ENCODE peak calls at places on chromosomes 11 and 22, in eight cellular contexts. One of them, this sample, is unnamed.
A peak's percentile ranks its signal among the peaks of the same experiment; 100 is the strongest.

GRCh38 chr22:46425011-46425410 is 89.5 kb downstream of the TRMU start:
- DNase-seq in HCT116: no peak
- DNase-seq in HepG2: no peak
- DNase-seq in Panc1: no peak
- DNase-seq in endothelial cell of umbilical vein: no peak
- DNase-seq in prostate gland: no peak
- DNase-seq in GM23338: no peak
- DNase-seq in stomach: no peak
- DNase-seq in this sample: no peak

GRCh38 chr11:79393362-79394043 is 47.3 kb downstream of the TENM4 start:
- DNase-seq in HCT116: no peak
- DNase-seq in HepG2: no peak
- DNase-seq in Panc1: no peak
- DNase-seq in endothelial cell of umbilical vein: no peak
- DNase-seq in prostate gland: no peak
- DNase-seq in GM23338: peak; percentile 54
- DNase-seq in stomach: no peak
- DNase-seq in this sample: no peak

GRCh38 chr11:46666516-46666915 is 33.9 kb downstream of the ARHGAP1 start:
- DNase-seq in HCT116: no peak
- DNase-seq in HepG2: no peak
- DNase-seq in Panc1: no peak
- DNase-seq in endothelial cell of umbilical vein: no peak
- DNase-seq in prostate gland: no peak
- DNase-seq in GM23338: no peak
- DNase-seq in stomach: no peak
- DNase-seq in this sample: no peak

GRCh38 chr11:35582033-35582432 is 36.2 kb upstream of the FJX1 start:
- DNase-seq in HCT116: no peak
- DNase-seq in HepG2: no peak
- DNase-seq in Panc1: no peak
- DNase-seq in endothelial cell of umbilical vein: no peak
- DNase-seq in prostate gland: no peak
- DNase-seq in GM23338: no peak
- DNase-seq in stomach: no peak
- DNase-seq in this sample: no peak

GRCh38 chr22:47032956-47033647 is 270.7 kb downstream of the TBC1D22A start:
- DNase-seq in HCT116: no peak
- DNase-seq in HepG2: no peak
- DNase-seq in Panc1: no peak
- DNase-seq in endothelial cell of umbilical vein: no peak
- DNase-seq in prostate gland: no peak
- DNase-seq in GM23338: no peak
- DNase-seq in stomach: peak; percentile 62
- DNase-seq in this sample: no peak

GRCh38 chr11:47577460-47578041 is 1.2 kb downstream of the KBTBD4 start:
- DNase-seq in HCT116: no peak
- DNase-seq in HepG2: no peak
- DNase-seq in Panc1: no peak
- DNase-seq in endothelial cell of umbilical vein: no peak
- DNase-seq in prostate gland: no peak
- DNase-seq in GM23338: no peak
- DNase-seq in stomach: no peak
- DNase-seq in this sample: no peak

GRCh38 chr11:45400594-45400993 is 114.5 kb upstream of the SYT13 start:
- DNase-seq in HCT116: no peak
- DNase-seq in HepG2: no peak
- DNase-seq in Panc1: peak; percentile 4
- DNase-seq in endothelial cell of umbilical vein: peak; percentile 41
- DNase-seq in prostate gland: no peak
- DNase-seq in GM23338: no peak
- DNase-seq in stomach: no peak
- DNase-seq in this sample: no peak

GRCh38 chr11:44862546-44863101 is 88.1 kb downstream of the TP53I11 start:
- DNase-seq in HCT116: no peak
- DNase-seq in HepG2: no peak
- DNase-seq in Panc1: no peak
- DNase-seq in endothelial cell of umbilical vein: no peak
- DNase-seq in prostate gland: no peak
- DNase-seq in GM23338: no peak
- DNase-seq in stomach: no peak
- DNase-seq in this sample: no peak

GRCh38 chr11:36868380-36868779 is 270.3 kb upstream of the RAG2 start:
- DNase-seq in HCT116: no peak
- DNase-seq in HepG2: no peak
- DNase-seq in Panc1: no peak
- DNase-seq in endothelial cell of umbilical vein: no peak
- DNase-seq in prostate gland: no peak
- DNase-seq in GM23338: no peak
- DNase-seq in stomach: no peak
- DNase-seq in this sample: no peak

GRCh38 chr11:107040447-107041444 is 22.5 kb upstream of the GUCY1A2 start:
- DNase-seq in HCT116: no peak
- DNase-seq in HepG2: no peak
- DNase-seq in Panc1: no peak
- DNase-seq in endothelial cell of umbilical vein: no peak
- DNase-seq in prostate gland: no peak
- DNase-seq in GM23338: no peak
- DNase-seq in stomach: no peak
- DNase-seq in this sample: no peak

GRCh38 chr11:112834277-112834755 is 126.9 kb upstream of the NCAM1 start:
- DNase-seq in HCT116: no peak
- DNase-seq in HepG2: no peak
- DNase-seq in Panc1: no peak
- DNase-seq in endothelial cell of umbilical vein: no peak
- DNase-seq in prostate gland: peak; percentile 63
- DNase-seq in GM23338: no peak
- DNase-seq in stomach: peak; percentile 89
- DNase-seq in this sample: no peak

GRCh38 chr22:19661156-19661555 is 53.1 kb upstream of the SEPTIN5 start:
- DNase-seq in HCT116: no peak
- DNase-seq in HepG2: no peak
- DNase-seq in Panc1: no peak
- DNase-seq in endothelial cell of umbilical vein: no peak
- DNase-seq in prostate gland: no peak
- DNase-seq in GM23338: no peak
- DNase-seq in stomach: no peak
- DNase-seq in this sample: no peak

GRCh38 chr11:76577199-76577920 is 93.2 kb downstream of the LRRC32 start:
- DNase-seq in HCT116: no peak
- DNase-seq in HepG2: no peak
- DNase-seq in Panc1: no peak
- DNase-seq in endothelial cell of umbilical vein: peak; percentile 71
- DNase-seq in prostate gland: no peak
- DNase-seq in GM23338: no peak
- DNase-seq in stomach: no peak
- DNase-seq in this sample: no peak

GRCh38 chr11:102230911-102231310 is 86.4 kb upstream of the BIRC3 start:
- DNase-seq in HCT116: no peak
- DNase-seq in HepG2: no peak
- DNase-seq in Panc1: no peak
- DNase-seq in endothelial cell of umbilical vein: no peak
- DNase-seq in prostate gland: no peak
- DNase-seq in GM23338: no peak
- DNase-seq in stomach: no peak
- DNase-seq in this sample: no peak

GRCh38 chr11:43646767-43647166 is 33.8 kb upstream of the HSD17B12 start:
- DNase-seq in HCT116: no peak
- DNase-seq in HepG2: no peak
- DNase-seq in Panc1: no peak
- DNase-seq in endothelial cell of umbilical vein: no peak
- DNase-seq in prostate gland: no peak
- DNase-seq in GM23338: no peak
- DNase-seq in stomach: no peak
- DNase-seq in this sample: no peak

GRCh38 chr11:69841859-69842698 is 22.9 kb upstream of the FGF3 start:
- DNase-seq in HCT116: peak; percentile 49
- DNase-seq in HepG2: no peak
- DNase-seq in Panc1: no peak
- DNase-seq in endothelial cell of umbilical vein: no peak
- DNase-seq in prostate gland: no peak
- DNase-seq in GM23338: peak; percentile 72
- DNase-seq in stomach: no peak
- DNase-seq in this sample: no peak

DNA sequence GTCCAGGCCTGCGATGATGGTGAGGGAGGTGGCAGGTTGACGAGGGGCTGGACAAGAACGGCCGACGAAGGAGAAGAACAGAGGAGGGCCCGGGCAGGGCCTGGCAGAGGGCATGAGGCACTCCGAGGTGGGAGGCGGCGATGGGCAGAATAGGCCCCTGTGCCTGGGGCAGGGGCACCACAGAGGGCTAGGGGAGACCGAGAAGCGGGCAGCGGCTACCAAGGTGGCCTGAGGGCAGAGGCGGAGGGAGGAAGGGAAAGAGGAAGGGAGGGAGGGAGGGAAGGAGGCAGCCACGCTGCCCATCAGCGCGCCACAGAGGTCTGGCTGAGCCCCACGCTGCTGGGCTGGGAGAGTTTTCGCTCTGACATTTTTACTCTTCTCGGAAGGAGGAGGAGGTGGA is 11.3 kb downstream of the LSP1 start:
- DNase-seq in HCT116: no peak
- DNase-seq in HepG2: no peak
- DNase-seq in Panc1: no peak
- DNase-seq in endothelial cell of umbilical vein: no peak
- DNase-seq in prostate gland: no peak
- DNase-seq in GM23338: no peak
- DNase-seq in stomach: no peak
- DNase-seq in this sample: no peak
- H3K4me3 ChIP-seq in HCT116: no peak overlapping the region
- H3K4me3 ChIP-seq in HepG2: no peak overlapping the region
- H3K4me3 ChIP-seq in Panc1: no peak overlapping the region
- H3K4me3 ChIP-seq in endothelial cell of umbilical vein: no peak overlapping the region
- H3K4me3 ChIP-seq in prostate gland: no peak overlapping the region
- H3K4me3 ChIP-seq in GM23338: no peak overlapping the region
- H3K4me3 ChIP-seq in stomach: peak overlapping the region; percentile 31
- H3K4me3 ChIP-seq in this sample: peak overlapping the region; percentile 24

DNA sequence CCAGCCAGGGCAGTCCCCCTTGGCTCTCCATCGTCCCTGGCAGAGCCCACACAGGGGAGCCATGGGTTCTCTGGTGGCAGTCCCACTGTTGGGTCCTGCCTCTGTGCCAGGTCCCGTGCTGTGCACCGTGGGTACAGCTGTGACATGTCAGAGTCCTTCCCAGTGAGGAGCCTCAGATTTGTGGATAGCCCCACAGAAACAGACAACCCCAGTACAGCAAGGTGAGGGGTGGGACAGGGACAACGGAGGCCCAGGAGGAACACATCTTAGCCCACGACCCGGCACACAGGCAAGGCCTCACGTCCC is 12.9 kb downstream of the POLR3H start:
- DNase-seq in HCT116: no peak
- DNase-seq in HepG2: no peak
- DNase-seq in Panc1: no peak
- DNase-seq in endothelial cell of umbilical vein: no peak
- DNase-seq in prostate gland: no peak
- DNase-seq in GM23338: no peak
- DNase-seq in stomach: no peak
- DNase-seq in this sample: no peak
- TF ChIP-seq POLR2AphosphoS5 in HCT116: no peak
- TF ChIP-seq POLR2AphosphoS5 in HepG2: no peak
- TF ChIP-seq POLR2AphosphoS5 in Panc1: no peak
- TF ChIP-seq POLR2AphosphoS5 in endothelial cell of umbilical vein: no peak
- TF ChIP-seq POLR2AphosphoS5 in prostate gland: no peak
- TF ChIP-seq POLR2AphosphoS5 in GM23338: no peak
- TF ChIP-seq POLR2AphosphoS5 in stomach: no peak
- TF ChIP-seq POLR2AphosphoS5 in this sample: no peak

GRCh38 chr11:66685276-66686099 is 7.8 kb upstream of the RBM4B start:
- DNase-seq in HCT116: no peak
- DNase-seq in HepG2: no peak
- DNase-seq in Panc1: no peak
- DNase-seq in endothelial cell of umbilical vein: no peak
- DNase-seq in prostate gland: no peak
- DNase-seq in GM23338: no peak
- DNase-seq in stomach: no peak
- DNase-seq in this sample: peak; percentile 45

GRCh38 chr11:66684635-66685034 is 6.9 kb upstream of the RBM4B start:
- DNase-seq in HCT116: no peak
- DNase-seq in HepG2: no peak
- DNase-seq in Panc1: no peak
- DNase-seq in endothelial cell of umbilical vein: no peak
- DNase-seq in prostate gland: no peak
- DNase-seq in GM23338: no peak
- DNase-seq in stomach: no peak
- DNase-seq in this sample: peak; percentile 5

GRCh38 chr11:66686801-66687750 is 9.4 kb upstream of the RBM4B start:
- DNase-seq in HCT116: no peak
- DNase-seq in HepG2: no peak
- DNase-seq in Panc1: no peak
- DNase-seq in endothelial cell of umbilical vein: no peak
- DNase-seq in prostate gland: peak; percentile 86
- DNase-seq in GM23338: no peak
- DNase-seq in stomach: no peak
- DNase-seq in this sample: no peak

GRCh38 chr11:66687831-66688281 is 10.2 kb upstream of the RBM4B start:
- DNase-seq in HCT116: no peak
- DNase-seq in HepG2: no peak
- DNase-seq in Panc1: no peak
- DNase-seq in endothelial cell of umbilical vein: no peak
- DNase-seq in prostate gland: no peak
- DNase-seq in GM23338: no peak
- DNase-seq in stomach: no peak
- DNase-seq in this sample: peak; percentile 36

DNA sequence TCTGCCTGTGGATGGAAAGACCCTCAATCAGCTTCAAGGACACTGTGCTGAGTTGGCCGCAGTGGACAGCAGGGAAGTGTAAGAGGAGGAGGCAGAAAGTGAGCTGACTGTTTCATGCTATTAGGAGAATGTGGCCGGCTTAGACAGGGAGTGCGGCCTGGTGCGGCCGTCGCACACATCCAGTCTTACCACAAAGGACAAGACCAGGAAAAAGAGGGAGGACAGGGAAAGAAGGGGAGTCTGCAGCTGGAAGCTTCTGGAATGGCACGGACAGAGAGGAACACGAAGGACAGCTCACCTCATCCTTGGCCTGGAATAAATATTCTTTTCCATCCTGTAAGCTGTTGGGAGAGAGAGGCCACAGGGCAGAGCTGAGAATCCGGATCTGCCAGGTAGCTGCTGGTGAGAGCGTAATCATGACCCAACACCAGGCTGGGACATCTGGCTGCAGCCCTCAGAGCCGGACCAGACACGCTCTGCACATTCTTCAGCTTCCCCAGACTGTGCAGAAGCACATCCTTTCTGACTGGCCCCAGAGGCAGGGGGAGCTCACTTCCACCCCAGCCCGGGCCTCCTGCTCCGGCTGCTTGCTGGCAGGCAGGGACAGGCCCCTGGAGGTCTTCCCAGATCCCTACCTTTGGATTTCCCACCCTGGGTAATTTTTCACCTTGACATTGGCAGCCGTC is 8.6 kb upstream of the RBM4B start:
- DNase-seq in HCT116: no peak
- DNase-seq in HepG2: no peak
- DNase-seq in Panc1: no peak
- DNase-seq in endothelial cell of umbilical vein: no peak
- DNase-seq in prostate gland: peak; percentile 86
- DNase-seq in GM23338: no peak
- DNase-seq in stomach: no peak
- DNase-seq in this sample: peak; percentile 51
- H3K27ac ChIP-seq in HCT116: no peak overlapping the region
- H3K27ac ChIP-seq in HepG2: no peak overlapping the region
- H3K27ac ChIP-seq in Panc1: no peak overlapping the region
- H3K27ac ChIP-seq in endothelial cell of umbilical vein: no peak overlapping the region
- H3K27ac ChIP-seq in prostate gland: peak overlapping the region; percentile 80
- H3K27ac ChIP-seq in GM23338: no peak overlapping the region
- H3K27ac ChIP-seq in stomach: no peak overlapping the region
- H3K27ac ChIP-seq in this sample: peak overlapping the region; percentile 85

GRCh38 chr11:67666676-67667489 is 7.5 kb downstream of the ALDH3B2 start:
- DNase-seq in HCT116: no peak
- DNase-seq in HepG2: no peak
- DNase-seq in Panc1: no peak
- DNase-seq in endothelial cell of umbilical vein: no peak
- DNase-seq in prostate gland: no peak
- DNase-seq in GM23338: no peak
- DNase-seq in stomach: no peak
- DNase-seq in this sample: no peak
- H3K4me3 ChIP-seq in HCT116: no peak overlapping the region
- H3K4me3 ChIP-seq in HepG2: no peak overlapping the region
- H3K4me3 ChIP-seq in Panc1: no peak overlapping the region
- H3K4me3 ChIP-seq in endothelial cell of umbilical vein: no peak overlapping the region
- H3K4me3 ChIP-seq in prostate gland: no peak overlapping the region
- H3K4me3 ChIP-seq in GM23338: no peak overlapping the region
- H3K4me3 ChIP-seq in stomach: no peak overlapping the region
- H3K4me3 ChIP-seq in this sample: no peak overlapping the region

This sample was measured in breast epithelium.